ENCODE peak calls at places on chromosomes 7 and 10, in ten cellular contexts. B, U, M, I, O, P, J, L, D and Y are unnamed samples.

GRCh38 chr7:8433477-8434289 is at the start of gene NXPH1:
- DNase-seq in B (no peak), U (no peak), M (no peak), I (no peak), O (peak), P (peak), J (no peak), L (no peak), D (peak), Y (peak)

GRCh38 chr10:117960345-117960744 is 86.4 kb downstream of the RAB11FIP2 start:
- DNase-seq in B (no peak), U (peak), M (no peak), I (no peak), O (no peak), P (no peak), J (no peak), L (no peak), D (no peak), Y (no peak)

GRCh38 chr10:58892039-58892665 is 284.3 kb upstream of the PHYHIPL start:
- DNase-seq in B (no peak), U (no peak), M (peak), I (no peak), O (no peak), P (no peak), J (no peak), L (no peak), D (no peak), Y (no peak)

GRCh38 chr7:111089822-111090426 is 1.0 kb upstream of the LRRN3 start:
- DNase-seq in B (no peak), U (peak), M (peak), I (no peak), O (no peak), P (no peak), J (no peak), L (no peak), D (peak), Y (no peak)

GRCh38 chr7:105339404-105340316 is 49.1 kb downstream of the SRPK2 start:
- DNase-seq in B (no peak), U (no peak), M (no peak), I (no peak), O (no peak), P (no peak), J (peak), L (no peak), D (no peak), Y (no peak)

GRCh38 chr7:99142727-99143521 is 984 bp downstream of the SMURF1 start:
- DNase-seq in B (peak), U (peak), M (peak), I (peak), O (peak), P (peak), J (peak), L (peak), D (peak), Y (peak)

GRCh38 chr7:45233249-45233775 is 75.7 kb downstream of the RAMP3 start:
- DNase-seq in B (no peak), U (no peak), M (no peak), I (no peak), O (no peak), P (no peak), J (no peak), L (no peak), D (no peak), Y (no peak)

GRCh38 chr10:97731346-97732051 is 5.4 kb upstream of the ZFYVE27 start:
- DNase-seq in B (peak), U (peak), M (peak), I (peak), O (peak), P (peak), J (peak), L (peak), D (peak), Y (no peak)

GRCh38 chr10:14510346-14510745 is 179.6 kb upstream of the FRMD4A start:
- DNase-seq in B (no peak), U (no peak), M (no peak), I (no peak), O (no peak), P (no peak), J (no peak), L (no peak), D (no peak), Y (no peak)

GRCh38 chr7:66352071-66352470 is 146.9 kb downstream of the TPST1 start:
- DNase-seq in B (no peak), U (no peak), M (no peak), I (no peak), O (no peak), P (no peak), J (no peak), L (no peak), D (no peak), Y (no peak)

GRCh38 chr7:497946-498655 is 21.5 kb downstream of the PDGFA start:
- DNase-seq in B (no peak), U (no peak), M (no peak), I (no peak), O (peak), P (no peak), J (no peak), L (peak), D (no peak), Y (no peak)

GRCh38 chr7:108417926-108418325 is 38.3 kb downstream of the NRCAM start:
- DNase-seq in B (no peak), U (no peak), M (no peak), I (no peak), O (no peak), P (no peak), J (no peak), L (no peak), D (no peak), Y (no peak)

GRCh38 chr7:51321961-51322515 is 5.4 kb upstream of the COBL start:
- DNase-seq in B (no peak), U (no peak), M (no peak), I (no peak), O (no peak), P (no peak), J (no peak), L (no peak), D (no peak), Y (no peak)

GRCh38 chr10:113453351-113453750 is 99.5 kb upstream of the HABP2 start:
- DNase-seq in B (no peak), U (no peak), M (no peak), I (no peak), O (no peak), P (no peak), J (no peak), L (no peak), D (no peak), Y (no peak)

GRCh38 chr10:76779821-76780281 is 857.8 kb downstream of the KCNMA1 start:
- DNase-seq in B (no peak), U (no peak), M (peak), I (no peak), O (no peak), P (no peak), J (no peak), L (no peak), D (peak), Y (no peak)

GRCh38 chr7:51374936-51375335 is 58.3 kb upstream of the COBL start:
- DNase-seq in B (no peak), U (no peak), M (no peak), I (no peak), O (no peak), P (no peak), J (no peak), L (no peak), D (no peak), Y (no peak)

GRCh38 chr10:35379226-35380137 is 43.2 kb downstream of the CCNY start:
- DNase-seq in B (no peak), U (peak), M (peak), I (no peak), O (no peak), P (no peak), J (no peak), L (no peak), D (no peak), Y (no peak)

GRCh38 chr7:12062062-12062461 is 149.0 kb upstream of the TMEM106B start:
- DNase-seq in B (no peak), U (no peak), M (no peak), I (no peak), O (no peak), P (no peak), J (no peak), L (no peak), D (no peak), Y (no peak)

GRCh38 chr10:91980319-91980718 is 56.7 kb downstream of the BTAF1 start:
- DNase-seq in B (no peak), U (no peak), M (no peak), I (no peak), O (no peak), P (no peak), J (no peak), L (no peak), D (no peak), Y (no peak)

GRCh38 chr7:784971-785370 is 47.3 kb upstream of the SUN1 start:
- DNase-seq in B (no peak), U (no peak), M (no peak), I (no peak), O (no peak), P (no peak), J (no peak), L (no peak), D (no peak), Y (no peak)

GRCh38 chr7:33973235-33974015 is 68.1 kb downstream of the BMPER start:
- DNase-seq in B (no peak), U (peak), M (no peak), I (no peak), O (no peak), P (no peak), J (no peak), L (no peak), D (no peak), Y (no peak)

GRCh38 chr7:135650831-135651573 is 11.3 kb upstream of the STMP1 start:
- DNase-seq in B (no peak), U (peak), M (peak), I (no peak), O (no peak), P (no peak), J (peak), L (no peak), D (no peak), Y (no peak)

GRCh38 chr7:142030294-142030693 is 34.6 kb downstream of the MGAM start:
- DNase-seq in B (no peak), U (no peak), M (no peak), I (no peak), O (no peak), P (no peak), J (no peak), L (no peak), D (no peak), Y (no peak)

GRCh38 chr7:24500599-24501451 is 72.4 kb upstream of the PALS2 start:
- DNase-seq in B (no peak), U (no peak), M (no peak), I (no peak), O (no peak), P (no peak), J (no peak), L (no peak), D (no peak), Y (no peak)

GRCh38 chr7:8282162-8282561 is 20.2 kb upstream of the ICA1 start:
- DNase-seq in B (no peak), U (no peak), M (no peak), I (no peak), O (no peak), P (no peak), J (peak), L (no peak), D (no peak), Y (no peak)

GRCh38 chr7:121164247-121164646 is 164.6 kb upstream of the WNT16 start:
- DNase-seq in B (no peak), U (no peak), M (no peak), I (no peak), O (no peak), P (no peak), J (no peak), L (no peak), D (no peak), Y (no peak)

GRCh38 chr7:121160150-121161008 is 168.4 kb upstream of the WNT16 start:
- DNase-seq in B (no peak), U (no peak), M (no peak), I (no peak), O (no peak), P (no peak), J (no peak), L (no peak), D (no peak), Y (no peak)

GRCh38 chr7:121159553-121159952 is 169.2 kb upstream of the WNT16 start:
- DNase-seq in B (no peak), U (no peak), M (no peak), I (no peak), O (no peak), P (no peak), J (no peak), L (no peak), D (no peak), Y (no peak)

GRCh38 chr7:121166885-121167284 is 161.9 kb upstream of the WNT16 start:
- DNase-seq in B (no peak), U (no peak), M (no peak), I (no peak), O (no peak), P (no peak), J (no peak), L (no peak), D (peak), Y (no peak)

GRCh38 chr7:121163699-121164098 is 165.1 kb upstream of the WNT16 start:
- DNase-seq in B (no peak), U (no peak), M (no peak), I (no peak), O (no peak), P (no peak), J (no peak), L (no peak), D (no peak), Y (no peak)
- TF ChIP-seq CTCF in B (no peak), U (no peak), M (no peak), I (no peak), O (no peak), P (no peak), J (no peak), L (no peak), D (no peak), Y (no peak)

GRCh38 chr10:120600871-120601644 is 144.0 kb downstream of the PLPP4 start:
- DNase-seq in B (no peak), U (no peak), M (peak), I (no peak), O (peak), P (no peak), J (no peak), L (no peak), D (peak), Y (no peak)
- TF ChIP-seq CTCF in B (no peak), U (no peak), M (peak), I (no peak), O (peak), P (peak), J (no peak), L (no peak), D (peak), Y (peak)

GRCh38 chr10:132363376-132363775 is 31.4 kb downstream of the LRRC27 start:
- DNase-seq in B (no peak), U (no peak), M (no peak), I (no peak), O (no peak), P (no peak), J (no peak), L (peak), D (no peak), Y (no peak)
- TF ChIP-seq CTCF in B (no peak), U (no peak), M (no peak), I (no peak), O (no peak), P (no peak), J (no peak), L (no peak), D (no peak), Y (no peak)

GRCh38 chr7:17913250-17913649 is 27.0 kb downstream of the SNX13 start:
- DNase-seq in B (no peak), U (no peak), M (no peak), I (no peak), O (no peak), P (no peak), J (no peak), L (no peak), D (no peak), Y (no peak)
- TF ChIP-seq CTCF in B (no peak), U (no peak), M (no peak), I (no peak), O (no peak), P (no peak), J (no peak), L (no peak), D (no peak), Y (no peak)

GRCh38 chr10:60098676-60099601 is 192.6 kb upstream of the CCDC6 start:
- DNase-seq in B (no peak), U (no peak), M (no peak), I (no peak), O (peak), P (no peak), J (no peak), L (no peak), D (peak), Y (no peak)
- TF ChIP-seq CTCF in B (no peak), U (no peak), M (peak), I (no peak), O (peak), P (peak), J (no peak), L (no peak), D (peak), Y (peak)

DNA sequence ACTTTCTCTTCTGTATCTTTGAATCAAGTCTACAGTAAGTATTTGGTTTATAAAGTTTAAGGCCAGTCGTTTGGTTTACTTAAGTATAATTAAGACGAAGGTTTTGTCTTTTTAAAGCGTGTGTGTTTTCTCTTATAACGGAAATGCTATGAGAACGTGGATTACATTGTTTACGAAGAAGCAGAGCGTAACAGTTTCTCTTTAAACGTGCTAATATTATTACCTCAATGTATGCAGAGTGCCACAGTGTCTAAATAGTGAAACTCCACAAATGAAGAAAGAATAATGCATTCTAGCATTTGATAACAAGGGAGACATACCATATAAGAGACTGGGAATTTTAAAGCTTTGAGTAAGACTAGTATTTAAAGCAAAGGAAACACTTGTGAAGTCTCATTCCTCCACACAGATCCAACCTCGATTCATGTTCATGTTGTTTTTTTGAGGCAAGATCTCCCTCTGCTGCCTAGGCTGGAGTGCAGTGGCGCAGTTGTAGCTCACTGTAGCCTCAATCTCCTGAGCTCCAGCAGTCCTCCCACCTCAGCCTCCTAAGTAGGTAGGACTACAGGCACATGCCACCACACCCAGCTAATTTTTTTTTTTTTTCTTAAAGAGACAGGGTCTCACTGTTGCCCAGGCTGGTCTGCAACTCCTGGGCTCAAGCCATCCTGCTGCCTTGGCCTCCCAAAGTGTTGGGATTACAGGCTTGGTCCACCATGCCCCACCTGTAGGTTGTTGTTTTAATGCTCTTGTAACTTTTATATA is 75.1 kb downstream of the ANKRD61 start:
- DNase-seq in B (no peak), U (peak), M (peak), I (no peak), O (no peak), P (no peak), J (peak), L (peak), D (no peak), Y (no peak)
- TF ChIP-seq CTCF in B (no peak), U (peak), M (peak), I (no peak), O (no peak), P (no peak), J (no peak), L (peak), D (peak), Y (no peak)

DNA sequence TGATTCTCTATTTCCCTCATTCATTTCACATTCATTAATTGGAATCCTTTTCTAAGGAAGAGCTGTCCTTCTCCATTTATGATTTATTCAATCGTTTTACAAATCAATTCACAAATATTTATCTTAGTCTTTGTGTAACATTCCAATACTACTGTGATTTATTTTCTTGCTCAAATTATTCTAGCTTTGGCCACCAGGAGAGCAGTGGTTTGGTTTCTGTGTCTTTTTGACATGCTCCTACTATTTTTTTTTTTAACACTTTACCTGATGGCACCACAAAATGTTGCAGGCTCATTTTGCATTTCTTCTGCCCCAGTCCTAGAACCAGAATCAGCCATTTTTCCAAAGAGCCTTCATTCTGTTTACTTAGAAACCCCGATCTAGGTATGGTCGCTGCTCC is 13.3 kb upstream of the RBM33 start:
- DNase-seq in B (no peak), U (no peak), M (no peak), I (no peak), O (no peak), P (no peak), J (no peak), L (no peak), D (no peak), Y (no peak)
- TF ChIP-seq CTCF in B (no peak), U (no peak), M (no peak), I (no peak), O (peak), P (no peak), J (no peak), L (no peak), D (peak), Y (peak)

DNA sequence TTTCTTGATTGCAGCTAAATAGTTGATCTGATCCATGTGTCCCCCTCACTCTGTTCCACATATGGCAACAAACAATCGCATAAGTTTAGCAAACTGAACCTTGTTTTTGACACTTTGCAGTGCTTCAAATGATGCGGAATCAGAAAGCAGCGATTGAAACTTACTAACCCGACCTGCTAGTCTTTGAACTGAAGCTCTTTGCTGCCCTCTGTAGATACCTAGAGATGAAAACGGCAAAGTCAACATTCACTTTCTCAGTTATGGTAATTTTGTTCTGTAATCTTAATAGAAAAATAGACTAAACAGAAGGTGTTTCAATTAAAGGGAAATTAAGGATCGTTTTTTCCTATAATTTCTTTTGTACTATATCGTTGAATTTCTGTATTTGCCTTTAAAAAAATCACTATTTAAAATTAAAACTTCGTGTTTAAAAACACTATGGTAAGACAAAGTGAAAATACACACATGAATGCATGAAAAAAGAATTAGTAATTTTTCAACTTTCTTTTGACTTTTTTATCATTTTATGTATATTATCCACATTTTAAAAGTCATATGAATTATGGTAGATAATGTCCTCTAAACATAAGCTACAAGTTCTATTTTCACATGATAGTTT is 276.5 kb downstream of the MAGI2 start:
- DNase-seq in B (no peak), U (peak), M (peak), I (no peak), O (no peak), P (no peak), J (no peak), L (no peak), D (peak), Y (no peak)
- TF ChIP-seq CTCF in B (no peak), U (peak), M (peak), I (no peak), O (peak), P (peak), J (peak), L (peak), D (peak), Y (peak)

DNA sequence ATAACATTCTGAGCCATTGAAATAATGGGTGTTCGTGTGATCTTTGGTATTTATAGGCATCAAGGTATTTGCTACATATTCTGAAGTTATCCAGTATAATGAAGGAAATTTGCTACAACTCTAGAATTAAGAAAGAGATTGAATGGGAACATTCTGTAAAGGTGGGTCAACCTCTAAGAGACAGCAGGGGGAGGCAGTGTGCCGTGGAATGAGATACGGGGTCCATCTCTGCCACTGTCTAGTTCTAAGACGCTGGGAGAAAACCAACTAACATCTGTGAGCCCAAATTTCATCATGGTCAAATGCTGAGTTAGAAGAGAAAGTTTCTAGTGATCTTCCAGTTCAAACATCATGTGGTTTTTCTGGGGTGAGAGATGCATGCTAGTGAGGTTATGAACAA is 368.9 kb downstream of the SORCS1 start:
- DNase-seq in B (no peak), U (no peak), M (peak), I (no peak), O (peak), P (peak), J (no peak), L (peak), D (peak), Y (no peak)
- TF ChIP-seq CTCF in B (no peak), U (no peak), M (peak), I (no peak), O (peak), P (peak), J (peak), L (peak), D (peak), Y (peak)

GRCh38 chr7:119271147-119271779 is 1001.7 kb upstream of the KCND2 start:
- DNase-seq in B (no peak), U (no peak), M (no peak), I (no peak), O (no peak), P (no peak), J (no peak), L (no peak), D (no peak), Y (no peak)
- TF ChIP-seq CTCF in B (no peak), U (no peak), M (no peak), I (no peak), O (no peak), P (no peak), J (no peak), L (no peak), D (no peak), Y (no peak)